ENCODE peak calls at places on chromosomes 4 and X, in four cellular contexts. One of them, this sample, is unnamed. For H3K4me1, the result is how much of the 10 kb centered on the place peaks cover.

GRCh38 chrX:1391370-1391706 is 575 bp downstream of the SLC25A6 start:
- DNase-seq in upper lobe of left lung: no peak
- DNase-seq in fibroblast of lung: no peak
- DNase-seq in lower lobe of right lung: no peak
- DNase-seq in this sample: peak

GRCh38 chr4:118325443-118325842 is 27.4 kb downstream of the PRSS12 start:
- DNase-seq in upper lobe of left lung: no peak
- DNase-seq in fibroblast of lung: no peak
- DNase-seq in lower lobe of right lung: no peak
- DNase-seq in this sample: no peak

GRCh38 chr4:93829531-93830089 is 1.1 kb downstream of the ATOH1 start:
- DNase-seq in upper lobe of left lung: peak
- DNase-seq in fibroblast of lung: no peak
- DNase-seq in lower lobe of right lung: no peak
- DNase-seq in this sample: no peak

GRCh38 chrX:28408017-28408723 is 179.1 kb upstream of the IL1RAPL1 start:
- DNase-seq in upper lobe of left lung: no peak
- DNase-seq in fibroblast of lung: no peak
- DNase-seq in lower lobe of right lung: no peak
- DNase-seq in this sample: no peak

GRCh38 chr4:156558365-156559025 is 413.1 kb downstream of the PDGFC start:
- DNase-seq in upper lobe of left lung: no peak
- DNase-seq in fibroblast of lung: peak
- DNase-seq in lower lobe of right lung: no peak
- DNase-seq in this sample: no peak

GRCh38 chr4:33161202-33161601 is 2441.0 kb downstream of the PCDH7 start:
- DNase-seq in upper lobe of left lung: no peak
- DNase-seq in fibroblast of lung: no peak
- DNase-seq in lower lobe of right lung: no peak
- DNase-seq in this sample: no peak

GRCh38 chr4:160848901-160849735 is 1314.7 kb downstream of the FSTL5 start:
- DNase-seq in upper lobe of left lung: no peak
- DNase-seq in fibroblast of lung: peak
- DNase-seq in lower lobe of right lung: no peak
- DNase-seq in this sample: no peak

GRCh38 chr4:181832305-181832704 is 410.9 kb upstream of the TENM3 start:
- DNase-seq in upper lobe of left lung: no peak
- DNase-seq in fibroblast of lung: no peak
- DNase-seq in lower lobe of right lung: no peak
- DNase-seq in this sample: no peak

GRCh38 chr4:85496933-85497332 is 22.0 kb downstream of the ARHGAP24 start:
- DNase-seq in upper lobe of left lung: no peak
- DNase-seq in fibroblast of lung: peak
- DNase-seq in lower lobe of right lung: no peak
- DNase-seq in this sample: peak

GRCh38 chr4:10074767-10075105 is 41.9 kb downstream of the WDR1 start:
- DNase-seq in upper lobe of left lung: no peak
- DNase-seq in fibroblast of lung: peak
- DNase-seq in lower lobe of right lung: no peak
- DNase-seq in this sample: no peak

GRCh38 chr4:8331567-8331955 is 62.0 kb downstream of the HTRA3 start:
- DNase-seq in upper lobe of left lung: no peak
- DNase-seq in fibroblast of lung: no peak
- DNase-seq in lower lobe of right lung: no peak
- DNase-seq in this sample: no peak

GRCh38 chr4:121370729-121371325 is 10.0 kb downstream of the QRFPR start:
- DNase-seq in upper lobe of left lung: no peak
- DNase-seq in fibroblast of lung: peak
- DNase-seq in lower lobe of right lung: no peak
- DNase-seq in this sample: peak

GRCh38 chrX:133350751-133351150 is 64.5 kb downstream of the GPC4 start:
- DNase-seq in upper lobe of left lung: no peak
- DNase-seq in fibroblast of lung: no peak
- DNase-seq in lower lobe of right lung: peak
- DNase-seq in this sample: no peak

GRCh38 chr4:4986856-4987255 is 32.4 kb downstream of the CYTL1 start:
- DNase-seq in upper lobe of left lung: no peak
- DNase-seq in fibroblast of lung: no peak
- DNase-seq in lower lobe of right lung: no peak
- DNase-seq in this sample: no peak

GRCh38 chr4:67680568-67681222 is 20.3 kb downstream of the UBA6 start:
- DNase-seq in upper lobe of left lung: no peak
- DNase-seq in fibroblast of lung: peak
- DNase-seq in lower lobe of right lung: no peak
- DNase-seq in this sample: no peak

GRCh38 chrX:110569506-110569905 is 210.9 kb downstream of the RTL9 start:
- DNase-seq in upper lobe of left lung: no peak
- DNase-seq in fibroblast of lung: peak
- DNase-seq in lower lobe of right lung: no peak
- DNase-seq in this sample: peak

GRCh38 chr4:173153445-173153844 is 15.2 kb upstream of the GALNT7 start:
- DNase-seq in upper lobe of left lung: no peak
- DNase-seq in fibroblast of lung: no peak
- DNase-seq in lower lobe of right lung: no peak
- DNase-seq in this sample: no peak

GRCh38 chrX:40084471-40084870 is 13.3 kb downstream of the BCOR start:
- DNase-seq in upper lobe of left lung: no peak
- DNase-seq in fibroblast of lung: no peak
- DNase-seq in lower lobe of right lung: no peak
- DNase-seq in this sample: no peak
- H3K4me1 ChIP-seq in upper lobe of left lung: under half
- H3K4me1 ChIP-seq in fibroblast of lung: under half
- H3K4me1 ChIP-seq in lower lobe of right lung: half or more
- H3K4me1 ChIP-seq in this sample: under half

DNA sequence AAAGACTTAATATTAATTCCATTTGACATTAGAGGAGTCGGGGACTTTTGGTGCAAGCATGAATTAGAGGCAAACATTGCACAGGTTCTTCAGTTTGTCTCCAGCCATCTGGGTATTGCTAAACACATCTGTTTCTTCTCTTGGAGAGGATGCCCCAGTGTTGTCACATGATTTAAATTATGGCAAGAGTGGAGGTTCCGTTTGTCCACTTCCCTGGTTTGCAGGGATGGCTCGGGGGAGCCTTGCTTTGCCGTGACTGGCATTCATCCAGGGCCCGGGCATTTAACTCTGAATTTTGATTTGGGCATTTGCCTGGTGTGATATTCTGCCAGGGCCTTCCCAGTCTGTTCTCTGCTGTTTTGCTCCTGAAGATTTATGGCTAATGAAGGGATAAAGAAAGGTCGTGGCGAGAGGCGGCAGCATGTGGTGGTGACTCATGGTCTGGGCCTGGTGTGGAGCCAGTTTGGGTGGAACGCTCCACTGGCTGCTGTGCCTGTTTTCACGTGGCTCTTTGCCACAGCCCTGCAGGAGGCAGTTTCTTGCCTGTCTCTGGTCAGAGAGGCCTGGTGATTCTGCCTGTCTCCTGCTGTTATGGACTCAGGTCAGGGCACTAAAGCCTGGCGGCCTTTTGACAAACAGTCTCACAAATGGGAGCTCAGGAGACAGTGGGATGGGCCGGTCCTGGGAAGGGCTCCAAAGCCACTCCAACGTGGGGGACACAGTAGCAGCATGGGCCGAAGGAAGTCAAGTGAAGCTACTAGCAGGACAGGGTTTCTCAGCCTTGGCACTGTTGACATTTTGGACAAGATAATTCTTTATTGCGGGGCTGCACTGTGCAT is 99.4 kb upstream of the PGRMC2 start:
- DNase-seq in upper lobe of left lung: peak
- DNase-seq in fibroblast of lung: peak
- DNase-seq in lower lobe of right lung: peak
- DNase-seq in this sample: peak
- TF ChIP-seq CTCF in upper lobe of left lung: no peak
- TF ChIP-seq CTCF in fibroblast of lung: no peak
- TF ChIP-seq CTCF in lower lobe of right lung: no peak
- TF ChIP-seq CTCF in this sample: no peak

DNA sequence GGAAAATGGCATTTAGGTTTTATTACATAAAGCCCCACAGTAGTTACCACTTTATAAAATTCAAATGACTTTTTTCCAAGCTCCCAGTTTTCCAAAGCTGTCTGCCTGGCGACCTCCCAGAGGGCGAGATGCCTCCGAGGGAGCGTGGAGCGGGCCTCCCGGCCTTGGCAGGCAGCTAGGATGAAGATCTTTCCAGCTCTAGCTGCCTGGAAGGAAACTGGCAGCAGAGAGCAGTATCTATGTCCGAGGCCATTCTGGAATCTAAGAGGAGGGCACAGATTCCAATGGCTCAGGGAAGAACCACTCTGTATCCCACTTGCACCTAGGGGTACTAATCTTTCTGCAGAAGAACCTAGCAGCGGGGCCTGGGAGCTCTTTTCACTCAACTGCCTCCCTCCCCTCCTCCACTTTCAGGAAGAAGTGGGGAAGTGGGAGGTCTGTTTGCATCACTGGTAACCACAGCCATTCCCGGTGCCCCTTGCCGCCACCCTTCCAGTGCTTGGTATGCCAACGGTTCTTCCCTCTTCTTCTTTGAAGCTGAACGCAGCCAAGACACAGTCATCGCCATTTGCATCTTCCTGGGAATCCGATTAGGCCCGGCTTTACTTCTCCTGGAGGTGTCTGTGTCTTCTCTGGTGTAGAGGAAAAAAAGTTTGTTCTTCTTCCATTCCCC is 47.4 kb upstream of the RBPJ start:
- DNase-seq in upper lobe of left lung: no peak
- DNase-seq in fibroblast of lung: no peak
- DNase-seq in lower lobe of right lung: peak
- DNase-seq in this sample: no peak
- H3K4me3 ChIP-seq in upper lobe of left lung: no peak
- H3K4me3 ChIP-seq in fibroblast of lung: no peak
- H3K4me3 ChIP-seq in lower lobe of right lung: peak
- H3K4me3 ChIP-seq in this sample: no peak

GRCh38 chr4:80237992-80238391 is 28.5 kb upstream of the FGF5 start:
- DNase-seq in upper lobe of left lung: no peak
- DNase-seq in fibroblast of lung: peak
- DNase-seq in lower lobe of right lung: no peak
- DNase-seq in this sample: no peak
- H3K4me1 ChIP-seq in upper lobe of left lung: under half
- H3K4me1 ChIP-seq in fibroblast of lung: under half
- H3K4me1 ChIP-seq in lower lobe of right lung: under half
- H3K4me1 ChIP-seq in this sample: under half

DNA sequence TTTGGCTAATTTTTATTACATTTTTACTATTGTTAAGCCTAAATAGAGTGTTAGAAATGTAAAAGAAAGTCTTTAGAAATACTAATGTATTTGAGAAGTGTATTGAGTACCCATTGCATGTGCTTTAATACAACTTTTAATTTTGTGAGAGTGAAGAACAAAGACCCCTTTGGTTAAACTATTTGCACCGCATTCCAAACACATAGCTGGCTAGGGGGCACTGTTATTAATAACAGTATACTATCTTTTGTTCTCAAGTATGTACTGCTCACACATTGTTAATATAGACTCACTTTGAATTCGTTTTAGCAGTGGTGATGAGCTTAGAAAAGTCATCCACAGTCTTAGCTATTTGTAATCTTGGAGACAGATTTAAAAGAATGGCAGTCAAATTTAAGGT is 106.1 kb downstream of the CLDN22 start:
- DNase-seq in upper lobe of left lung: no peak
- DNase-seq in fibroblast of lung: no peak
- DNase-seq in lower lobe of right lung: no peak
- DNase-seq in this sample: no peak
- TF ChIP-seq CTCF in upper lobe of left lung: no peak
- TF ChIP-seq CTCF in fibroblast of lung: no peak
- TF ChIP-seq CTCF in lower lobe of right lung: no peak
- TF ChIP-seq CTCF in this sample: no peak

GRCh38 chrX:151227637-151228036 is 51.3 kb downstream of the GPR50 start:
- DNase-seq in upper lobe of left lung: peak
- DNase-seq in fibroblast of lung: no peak
- DNase-seq in lower lobe of right lung: no peak
- DNase-seq in this sample: no peak
- H3K4me3 ChIP-seq in upper lobe of left lung: no peak
- H3K4me3 ChIP-seq in fibroblast of lung: no peak
- H3K4me3 ChIP-seq in lower lobe of right lung: no peak
- H3K4me3 ChIP-seq in this sample: no peak

GRCh38 chr4:108116423-108117168 is 52.1 kb downstream of the LEF1 start:
- DNase-seq in upper lobe of left lung: no peak
- DNase-seq in fibroblast of lung: no peak
- DNase-seq in lower lobe of right lung: no peak
- DNase-seq in this sample: no peak
- H3K4me1 ChIP-seq in upper lobe of left lung: under half
- H3K4me1 ChIP-seq in fibroblast of lung: under half
- H3K4me1 ChIP-seq in lower lobe of right lung: under half
- H3K4me1 ChIP-seq in this sample: under half

GRCh38 chr4:131644619-131645018 is 1504.5 kb upstream of the PCDH10 start:
- DNase-seq in upper lobe of left lung: no peak
- DNase-seq in fibroblast of lung: peak
- DNase-seq in lower lobe of right lung: no peak
- DNase-seq in this sample: no peak
- TF ChIP-seq CTCF in upper lobe of left lung: no peak
- TF ChIP-seq CTCF in fibroblast of lung: peak
- TF ChIP-seq CTCF in lower lobe of right lung: no peak
- TF ChIP-seq CTCF in this sample: peak

GRCh38 chr4:48118081-48118480 is 16.0 kb downstream of the TXK start:
- DNase-seq in upper lobe of left lung: no peak
- DNase-seq in fibroblast of lung: no peak
- DNase-seq in lower lobe of right lung: no peak
- DNase-seq in this sample: no peak
- H3K4me3 ChIP-seq in upper lobe of left lung: no peak
- H3K4me3 ChIP-seq in fibroblast of lung: no peak
- H3K4me3 ChIP-seq in lower lobe of right lung: no peak
- H3K4me3 ChIP-seq in this sample: no peak